ENCODE peak calls at places on chromosomes 13 and 19, in six cellular contexts. A is heart left ventricle, F is substantia nigra, L is body of pancreas, R is neuronal stem cell, M is tibial artery. I is an unnamed sample.

GRCh38 chr13:28337196-28338045 is 157.5 kb downstream of the FLT1 start:
- DNase-seq in F (no peak), M (no peak), L (no peak), R (no peak), A (no peak), I (no peak)

GRCh38 chr13:113846639-113847318 is 17.1 kb downstream of the GAS6 start:
- DNase-seq in R (no peak), M (no peak), L (no peak), F (no peak), A (no peak), I (no peak)

GRCh38 chr19:4303778-4304508 is 455 bp upstream of the FSD1 start:
- DNase-seq in F (no peak), M (no peak), R (no peak), L (no peak), A (no peak), I (no peak)

GRCh38 chr13:21079761-21080730 is 18.7 kb upstream of the LATS2 start:
- DNase-seq in M (peak; percentile 42), R (no peak), F (no peak), A (peak; percentile 33), L (peak; percentile 39), I (no peak)

GRCh38 chr19:19552811-19553210 is 14.7 kb downstream of the CILP2 start:
- DNase-seq in M (no peak), L (no peak), F (no peak), R (no peak), A (no peak), I (no peak)

GRCh38 chr19:44607049-44607448 is 6.3 kb upstream of the IGSF23 start:
- DNase-seq in A (peak; percentile 34), R (no peak), M (no peak), F (no peak), L (no peak), I (no peak)

GRCh38 chr19:43826787-43827754 is at the start of gene ZNF283:
- DNase-seq in A (peak; percentile 89), R (peak; percentile 84), L (peak; percentile 95), F (peak; percentile 86), M (peak; percentile 90), I (peak; percentile 85)

GRCh38 chr13:51793570-51794273 is 10.2 kb downstream of the DHRS12 start:
- DNase-seq in R (no peak), M (no peak), F (peak; percentile 31), A (no peak), L (peak; percentile 67), I (peak; percentile 45)

GRCh38 chr19:14544977-14545715 is 15.8 kb downstream of the TECR start:
- DNase-seq in R (no peak), A (peak; percentile 56), F (peak; percentile 94), M (no peak), L (peak; percentile 64), I (peak; percentile 80)

GRCh38 chr13:97212540-97213146 is 9.5 kb upstream of the MBNL2 start:
- DNase-seq in A (no peak), R (no peak), F (peak; percentile 17), L (peak; percentile 48), M (no peak), I (no peak)

GRCh38 chr13:113762538-113762937 is 3.5 kb downstream of the TMEM255B start:
- DNase-seq in F (no peak), R (no peak), L (no peak), M (no peak), A (peak; percentile 5), I (no peak)

GRCh38 chr13:27007166-27007565 is 164.4 kb downstream of the USP12 start:
- DNase-seq in A (no peak), M (no peak), R (no peak), F (no peak), L (no peak), I (no peak)

GRCh38 chr19:28609091-28609755 is 603.7 kb downstream of the UQCRFS1 start:
- DNase-seq in R (no peak), F (no peak), M (no peak), A (no peak), L (no peak), I (no peak)

GRCh38 chr13:51518847-51519246 is 65.4 kb upstream of the WDFY2 start:
- DNase-seq in F (no peak), R (no peak), A (no peak), L (peak; percentile 5), M (no peak), I (no peak)

GRCh38 chr19:11091343-11092153 is 2.3 kb downstream of the LDLR start:
- DNase-seq in F (peak; percentile 15), R (no peak), M (peak; percentile 71), A (peak; percentile 51), L (peak; percentile 85), I (peak; percentile 3)

GRCh38 chr19:56405062-56405461 is 930 bp downstream of the ZNF583 start:
- DNase-seq in L (no peak), A (no peak), F (no peak), M (no peak), R (no peak), I (no peak)

GRCh38 chr13:47454986-47455385 is 546.1 kb downstream of the SUCLA2 start:
- DNase-seq in A (no peak), R (no peak), M (no peak), F (no peak), L (no peak), I (no peak)

GRCh38 chr13:28613562-28613961 is 45.4 kb upstream of the POMP start:
- DNase-seq in L (no peak), F (no peak), A (no peak), M (no peak), R (no peak), I (no peak)

GRCh38 chr19:53485046-53486004 is 17.8 kb downstream of the ZNF813 start:
- DNase-seq in A (no peak), L (no peak), F (no peak), R (no peak), M (no peak), I (no peak)

GRCh38 chr19:18023596-18024212 is 15.7 kb downstream of the ARRDC2 start:
- DNase-seq in L (peak; percentile 85), A (peak; percentile 95), F (peak; percentile 58), M (peak; percentile 94), R (no peak), I (no peak)

GRCh38 chr13:79703772-79704171 is 222.8 kb downstream of the NDFIP2 start:
- DNase-seq in F (no peak), A (no peak), L (no peak), M (no peak), R (no peak), I (no peak)

GRCh38 chr19:35044317-35045117 is 3.0 kb downstream of the HPN start:
- DNase-seq in F (peak; percentile 53), M (no peak), A (no peak), L (peak; percentile 58), R (peak; percentile 68), I (peak; percentile 39)

GRCh38 chr13:46355906-46356305 is 31.1 kb downstream of the RUBCNL start:
- DNase-seq in A (no peak), M (no peak), L (no peak), F (no peak), R (no peak), I (no peak)

GRCh38 chr19:16850133-16850532 is 20.9 kb downstream of the SIN3B start:
- DNase-seq in A (no peak), M (no peak), R (no peak), L (no peak), F (no peak), I (no peak)

DNA sequence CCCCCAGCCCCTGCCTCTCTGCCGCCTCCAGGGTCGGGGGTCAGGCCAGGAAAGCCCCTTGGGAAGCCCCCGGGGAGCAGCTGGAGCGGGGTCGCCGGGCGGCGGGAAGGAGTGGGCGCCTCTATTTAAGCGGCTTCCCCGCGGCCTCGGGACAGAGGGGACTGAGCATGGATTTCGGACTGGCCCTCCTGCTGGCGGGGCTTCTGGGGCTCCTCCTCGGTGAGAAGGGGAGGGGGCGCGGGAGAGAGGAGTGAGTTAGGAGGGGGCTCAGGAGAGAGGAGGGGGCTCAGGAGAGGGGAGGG is at the start of gene MADCAM1:
- DNase-seq in L (no peak), R (no peak), A (no peak), F (no peak), M (no peak), I (no peak)
- H3K27ac ChIP-seq in L (no peak within 1 kb of the TSS), R (no peak within 1 kb of the TSS), A (no peak within 1 kb of the TSS), F (no peak within 1 kb of the TSS), M (no peak within 1 kb of the TSS), I (no peak within 1 kb of the TSS)

DNA sequence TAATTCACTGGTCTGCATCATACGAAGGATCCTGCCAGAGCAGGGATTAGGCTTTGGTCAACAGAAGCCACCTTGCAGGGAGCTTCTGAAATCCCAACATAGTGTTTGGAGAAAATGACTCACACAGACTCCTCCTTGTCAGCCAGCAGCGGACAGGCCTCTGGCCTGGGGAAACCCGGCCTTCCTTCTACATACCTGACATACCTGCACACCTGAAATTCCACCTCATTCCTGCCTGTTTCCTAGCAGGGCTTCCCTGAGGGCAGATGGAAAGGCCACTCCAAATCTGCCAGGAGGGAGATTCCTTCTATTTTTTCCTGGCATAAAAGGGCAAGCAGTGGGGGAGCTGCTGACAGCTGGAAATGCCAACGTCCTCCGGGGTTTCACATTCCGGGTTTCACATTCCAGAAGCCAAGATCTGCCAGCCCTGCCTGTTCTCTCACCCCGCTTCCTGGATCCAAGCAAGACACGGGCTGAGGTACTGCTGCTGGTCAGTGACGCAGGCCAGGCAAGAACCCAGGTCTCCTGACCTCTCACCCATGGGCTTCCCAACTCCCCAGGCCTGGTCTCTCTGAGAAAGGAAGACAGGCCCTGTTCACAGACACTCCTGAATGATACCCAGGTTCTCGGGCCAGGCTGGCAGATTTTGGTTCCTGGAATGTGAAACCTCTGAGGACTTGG is 18.2 kb upstream of the IGFL1 start:
- DNase-seq in L (peak; percentile 61), M (no peak), F (no peak), A (no peak), R (no peak), I (no peak)
- H3K27ac ChIP-seq in L (peak overlapping the region; percentile 48), M (no peak overlapping the region), F (no peak overlapping the region), A (no peak overlapping the region), R (no peak overlapping the region), I (no peak overlapping the region)

DNA sequence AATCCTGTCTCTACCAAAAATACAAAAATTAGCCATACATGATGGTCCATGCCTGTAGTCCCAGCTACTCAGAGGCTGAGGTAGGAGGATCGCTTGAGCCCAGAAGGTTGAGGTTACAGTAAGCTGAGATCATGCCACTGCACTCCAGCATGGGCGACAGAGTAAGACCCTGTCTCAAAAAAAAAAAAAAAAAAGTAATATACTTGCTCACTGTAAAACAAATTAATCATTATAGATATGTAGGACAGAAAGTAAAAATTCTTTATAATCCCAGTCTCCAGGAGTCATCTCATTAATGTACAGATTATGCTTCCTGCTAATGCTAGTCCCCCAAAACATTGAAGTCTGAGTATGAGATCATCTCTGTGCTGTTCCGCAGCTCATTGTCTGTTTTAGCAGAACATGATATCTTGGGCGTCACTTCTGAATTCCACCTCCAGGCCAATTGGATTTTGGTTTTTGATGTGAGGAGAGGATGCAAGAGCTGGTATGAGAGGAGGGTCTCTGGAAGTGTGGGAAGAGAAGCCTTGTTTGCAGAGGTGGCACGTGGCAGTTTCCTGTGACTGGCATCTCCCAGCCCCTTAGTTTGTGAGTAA is 75.4 kb upstream of the NPAS1 start:
- DNase-seq in R (no peak), M (no peak), A (no peak), F (no peak), L (no peak), I (no peak)
- H3K27ac ChIP-seq in R (peak overlapping the region; percentile 68), M (peak overlapping the region; percentile 88), A (peak overlapping the region; percentile 72), F (peak overlapping the region; percentile 73), L (peak overlapping the region; percentile 5), I (peak overlapping the region; percentile 56)

DNA sequence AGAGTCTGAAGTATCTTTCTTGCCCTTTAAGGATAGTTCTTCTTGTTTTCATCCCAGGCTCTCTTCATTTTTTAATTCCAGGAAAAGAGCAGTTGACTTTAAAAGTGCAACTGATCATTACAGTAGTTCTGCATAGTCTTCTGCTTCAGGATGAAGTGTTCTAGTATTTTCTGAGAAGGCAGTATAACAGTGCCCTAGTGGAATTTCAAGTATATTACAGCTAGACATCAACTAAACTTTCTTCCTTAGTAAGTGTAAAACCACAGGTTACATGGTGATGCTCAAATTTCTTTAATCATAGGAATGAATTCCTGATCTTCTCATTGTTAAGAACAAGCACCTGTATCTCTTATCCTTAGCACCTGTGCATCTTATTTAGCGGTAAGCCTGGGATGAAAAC is 10.9 kb downstream of the NUFIP1 start:
- DNase-seq in L (no peak), R (no peak), F (no peak), A (no peak), M (no peak), I (no peak)
- H3K27ac ChIP-seq in L (no peak overlapping the region), R (no peak overlapping the region), F (no peak overlapping the region), A (no peak overlapping the region), M (no peak overlapping the region), I (no peak overlapping the region)